ENCODE peak calls at places on chromosomes 3 and 15, in nine cellular contexts. D is right cardiac atrium; F is cortex of kidney; W is endothelial cell; P is GM13976; J is Ammon's horn; G is activated naive CD4-positive, alpha-beta T cell treated with anti-CD3 and anti-CD28 coated beads for 36 hours; B is NT2/D1; E is NCI-H1436. T is an unnamed sample.
A peak's percentile ranks its signal among the peaks of the same experiment; 100 is the strongest.

GRCh38 chr15:32029862-32030781 is at the start of gene CHRNA7:
- DNase-seq in W (peak; percentile 72), G (peak; percentile 19), P (peak; percentile 59), E (peak; percentile 73), D (peak; percentile 87), J (peak; percentile 63), B (peak; percentile 43), F (no peak), T (peak; percentile 38)

GRCh38 chr3:188348445-188349244 is 194.7 kb downstream of the LPP start:
- DNase-seq in G (no peak), F (no peak), J (no peak), B (no peak), P (no peak), W (no peak), D (peak; percentile 97), E (no peak), T (no peak)

GRCh38 chr3:120753831-120754230 is 11.3 kb downstream of the GTF2E1 start:
- DNase-seq in P (no peak), J (no peak), G (no peak), W (no peak), F (no peak), D (no peak), B (no peak), E (no peak), T (no peak)

GRCh38 chr3:158105710-158106438 is at the start of gene SHOX2:
- DNase-seq in G (no peak), E (no peak), P (peak; percentile 49), D (peak; percentile 80), W (peak; percentile 38), B (no peak), J (no peak), F (no peak), T (no peak)

GRCh38 chr3:124559650-124560405 is 170.4 kb upstream of the UMPS start:
- DNase-seq in F (no peak), E (peak; percentile 80), P (peak; percentile 79), B (peak; percentile 87), J (peak; percentile 92), G (peak; percentile 82), W (peak; percentile 74), D (peak; percentile 76), T (peak; percentile 88)

GRCh38 chr15:64443016-64443415 is 17.4 kb upstream of the ZNF609 start:
- DNase-seq in W (no peak), B (no peak), G (no peak), D (no peak), J (no peak), P (no peak), F (no peak), E (no peak), T (no peak)

GRCh38 chr3:75101329-75102147 is 487.1 kb upstream of the CNTN3 start:
- DNase-seq in F (no peak), D (no peak), P (no peak), G (no peak), J (no peak), W (peak; percentile 41), E (no peak), B (peak; percentile 28), T (no peak)

GRCh38 chr3:46580675-46581074 is 14.6 kb upstream of the LRRC2 start:
- DNase-seq in P (no peak), G (no peak), B (no peak), J (no peak), F (no peak), W (no peak), D (no peak), E (no peak), T (no peak)

GRCh38 chr3:133262371-133262770 is 137.5 kb upstream of the BFSP2 start:
- DNase-seq in J (no peak), B (no peak), W (no peak), P (no peak), E (no peak), D (no peak), F (no peak), G (no peak), T (no peak)

GRCh38 chr3:25455316-25456232 is 27.5 kb downstream of the RARB start:
- DNase-seq in D (peak; percentile 84), G (no peak), F (no peak), E (no peak), P (no peak), J (peak; percentile 56), B (no peak), W (no peak), T (no peak)

GRCh38 chr15:25176991-25177954 is 222.5 kb downstream of the SNRPN start:
- DNase-seq in W (peak; percentile 3), P (peak; percentile 23), G (no peak), D (peak; percentile 24), F (no peak), J (no peak), E (no peak), B (no peak), T (no peak)